ENCODE peak calls at places on chromosomes 7 and 10, in nine cellular contexts. X, L, N, F, G, P, Z, Q and W are unnamed samples.
A peak's percentile ranks its signal among the peaks of the same experiment; 100 is the strongest.

GRCh38 chr10:25758041-25758457 is 176.0 kb upstream of the MYO3A start:
- DNase-seq in Z (no peak), F (no peak), G (no peak), Q (no peak), N (no peak), X (no peak), P (no peak), L (no peak), W (no peak)

GRCh38 chr7:76383089-76383944 is 24.5 kb upstream of the YWHAG start:
- DNase-seq in G (no peak), Z (no peak), P (no peak), X (no peak), F (peak; percentile 38), L (no peak), Q (no peak), N (no peak), W (no peak)

GRCh38 chr7:36468361-36469140 is 78.9 kb downstream of the ANLN start:
- DNase-seq in P (no peak), N (no peak), Q (no peak), G (peak; percentile 36), L (no peak), Z (no peak), F (no peak), X (no peak), W (no peak)

GRCh38 chr7:73824986-73825385 is 5.8 kb upstream of the CLDN4 start:
- DNase-seq in G (no peak), Q (no peak), F (no peak), P (no peak), Z (no peak), X (no peak), N (no peak), L (no peak), W (no peak)

GRCh38 chr7:104793066-104793465 is 220.9 kb upstream of the KMT2E start:
- DNase-seq in L (no peak), F (no peak), Q (no peak), G (no peak), N (no peak), Z (no peak), X (no peak), P (no peak), W (no peak)

GRCh38 chr7:12493866-12494265 is 76.7 kb upstream of the SCIN start:
- DNase-seq in L (no peak), G (no peak), Q (no peak), Z (no peak), X (no peak), P (no peak), N (no peak), F (peak; percentile 8), W (no peak)

GRCh38 chr7:137880432-137880831 is 33.7 kb upstream of the DGKI start:
- DNase-seq in N (no peak), Z (no peak), P (no peak), F (peak; percentile 69), G (peak; percentile 88), X (no peak), Q (no peak), L (no peak), W (no peak)

GRCh38 chr7:117970806-117971205 is 97.6 kb upstream of the CTTNBP2 start:
- DNase-seq in F (no peak), Z (no peak), N (no peak), X (no peak), P (no peak), G (no peak), Q (no peak), L (no peak), W (no peak)

GRCh38 chr10:128932071-128932820 is 534.8 kb upstream of the MGMT start:
- DNase-seq in P (no peak), L (no peak), X (no peak), G (no peak), Z (no peak), F (no peak), N (no peak), Q (no peak), W (no peak)